ENCODE peak calls at places on chromosomes 3 and 15, in six cellular contexts. Q is HFF-Myc, Y is left ventricle myocardium inferior, T is lower leg skin, D is choroid plexus epithelial cell, G is HepG2. E is an unnamed sample.

GRCh38 chr3:138594150-138594934 is at the start of gene CEP70:
- DNase-seq in D (peak; percentile 98), G (peak; percentile 94), Q (peak; percentile 81), Y (peak; percentile 94), T (peak; percentile 84), E (peak; percentile 91)

GRCh38 chr15:75900577-75900976 is 3.1 kb upstream of the FBXO22 start:
- DNase-seq in G (no peak), Y (no peak), T (no peak), Q (no peak), D (no peak), E (no peak)

GRCh38 chr3:12831582-12831866 is 9.8 kb downstream of the RPL32 start:
- DNase-seq in D (no peak), T (no peak), Y (no peak), G (no peak), Q (no peak), E (no peak)

GRCh38 chr3:85539232-85539631 is 580.4 kb downstream of the CADM2 start:
- DNase-seq in Y (no peak), Q (no peak), G (no peak), D (no peak), T (no peak), E (no peak)

GRCh38 chr3:11655188-11655928 is 11.6 kb upstream of the VGLL4 start:
- DNase-seq in D (no peak), Q (no peak), G (no peak), Y (no peak), T (no peak), E (no peak)

GRCh38 chr3:122786067-122786466 is 7.6 kb downstream of the HSPBAP1 start:
- DNase-seq in Y (no peak), G (peak; percentile 40), T (no peak), Q (peak; percentile 19), D (peak; percentile 80), E (no peak)

GRCh38 chr3:66808891-66809578 is 189.1 kb upstream of the KBTBD8 start:
- DNase-seq in T (no peak), Y (no peak), Q (no peak), D (no peak), G (peak; percentile 79), E (no peak)

GRCh38 chr3:51295625-51296024 is 89.5 kb upstream of the MANF start:
- DNase-seq in D (no peak), G (no peak), Y (no peak), T (no peak), Q (no peak), E (no peak)

GRCh38 chr3:42600958-42601675 is 631 bp downstream of the NKTR start:
- DNase-seq in T (peak; percentile 75), Q (peak; percentile 16), D (peak; percentile 74), G (peak; percentile 16), Y (peak; percentile 72), E (peak; percentile 33)

GRCh38 chr15:70062321-70062956 is 35.3 kb downstream of the TLE3 start:
- DNase-seq in Q (peak; percentile 91), Y (peak; percentile 80), G (no peak), T (peak; percentile 57), D (peak; percentile 94), E (peak; percentile 92)

GRCh38 chr15:50066693-50067092 is 52.3 kb downstream of the ATP8B4 start:
- DNase-seq in Q (no peak), T (no peak), Y (no peak), D (no peak), G (no peak), E (no peak)

GRCh38 chr3:53921296-53921695 is 29.6 kb upstream of the SELENOK start:
- DNase-seq in T (no peak), Q (no peak), D (peak; percentile 47), Y (no peak), G (peak; percentile 21), E (no peak)

GRCh38 chr3:139434764-139435291 is 41.5 kb downstream of the RBP2 start:
- DNase-seq in G (no peak), Y (no peak), T (peak; percentile 54), D (peak; percentile 86), Q (no peak), E (no peak)

GRCh38 chr15:89776274-89777072 is at the start of gene MESP2:
- DNase-seq in Y (peak; percentile 86), G (peak; percentile 67), T (peak; percentile 76), Q (no peak), D (peak; percentile 78), E (peak; percentile 77)
- TF ChIP-seq CTCF in Y (peak; percentile 72), G (peak; percentile 52), T (no peak), Q (peak; percentile 37), D (peak; percentile 40), E (peak; percentile 11)

GRCh38 chr15:61030451-61030850 is 198.7 kb downstream of the RORA start:
- DNase-seq in Y (no peak), Q (no peak), D (no peak), T (no peak), G (no peak), E (no peak)

GRCh38 chr15:61025746-61026256 is 203.3 kb downstream of the RORA start:
- DNase-seq in Y (no peak), D (no peak), G (no peak), Q (no peak), T (no peak), E (no peak)

GRCh38 chr15:61028427-61028826 is 200.7 kb downstream of the RORA start:
- DNase-seq in Q (no peak), G (no peak), T (no peak), D (no peak), Y (no peak), E (no peak)

DNA sequence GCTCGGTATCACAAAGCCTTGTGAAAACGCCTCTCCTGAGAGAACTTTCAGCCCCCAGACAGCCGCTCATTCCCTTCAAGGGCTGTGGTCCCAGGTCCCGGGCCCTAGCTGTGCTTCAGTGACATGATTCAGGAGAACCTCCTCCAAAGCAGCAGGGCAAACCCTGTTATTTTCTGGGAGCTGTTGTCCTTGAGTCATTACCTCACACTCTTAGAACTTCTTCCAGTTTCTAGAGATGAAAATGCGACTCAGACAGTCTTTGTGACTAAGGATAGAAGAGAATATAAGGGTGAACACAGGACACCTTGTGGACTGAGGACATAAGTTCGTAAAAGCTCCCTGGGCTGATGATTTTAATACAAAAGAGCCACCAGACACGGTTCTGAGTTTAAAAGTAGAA is 203.8 kb downstream of the RORA start:
- DNase-seq in Q (no peak), G (no peak), T (no peak), D (no peak), Y (no peak), E (no peak)
- TF ChIP-seq CTCF in Q (no peak), G (no peak), T (no peak), D (no peak), Y (no peak), E (no peak)

GRCh38 chr15:65087411-65087810 is 10.9 kb downstream of the KBTBD13 start:
- DNase-seq in T (no peak), D (peak; percentile 49), Q (no peak), Y (no peak), G (no peak), E (no peak)

GRCh38 chr15:65085207-65085753 is 8.7 kb downstream of the KBTBD13 start:
- DNase-seq in D (no peak), Y (no peak), G (no peak), Q (no peak), T (no peak), E (no peak)

GRCh38 chr15:65086680-65087111 is 10.2 kb downstream of the KBTBD13 start:
- DNase-seq in D (peak; percentile 29), G (no peak), Y (no peak), Q (no peak), T (no peak), E (no peak)

GRCh38 chr15:65084500-65085206 is 8.1 kb downstream of the KBTBD13 start:
- DNase-seq in G (peak; percentile 49), Q (no peak), D (no peak), Y (no peak), T (no peak), E (no peak)

DNA sequence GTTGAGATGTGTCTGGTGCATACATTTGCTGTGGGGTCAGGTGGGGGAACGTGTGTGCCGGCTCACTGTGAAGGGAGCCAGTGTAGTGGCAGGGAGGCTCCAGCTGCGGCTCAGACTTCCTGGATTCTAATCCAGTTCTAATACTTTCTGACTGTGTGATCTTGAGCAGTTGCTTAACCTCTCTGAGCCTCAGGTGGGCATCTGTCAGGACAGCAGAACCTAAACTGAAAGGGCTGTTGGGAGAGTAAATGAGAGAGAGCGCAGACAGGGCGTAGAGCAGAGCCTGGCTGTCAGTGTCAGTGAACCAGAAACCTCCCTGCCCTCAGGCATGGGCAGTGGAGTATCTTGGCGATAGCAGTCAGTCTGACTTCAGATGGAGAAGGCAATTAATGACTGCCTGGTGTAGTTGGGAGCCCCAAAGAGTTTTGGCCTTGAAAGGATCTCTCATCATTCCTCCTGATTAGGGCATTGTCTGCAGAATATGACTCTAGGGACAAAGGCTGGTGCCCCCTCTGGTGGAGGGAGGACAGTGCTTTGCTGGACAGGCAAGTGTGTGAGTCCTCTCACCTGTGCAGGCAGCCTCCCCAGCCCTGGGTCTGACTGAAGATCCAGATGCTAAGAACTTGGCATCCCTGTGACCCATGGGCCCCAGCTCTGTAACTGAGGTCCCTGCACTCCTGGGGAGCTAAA is 9.6 kb downstream of the KBTBD13 start:
- DNase-seq in T (no peak), D (peak; percentile 26), G (peak; percentile 72), Q (no peak), Y (no peak), E (no peak)
- TF ChIP-seq CTCF in T (no peak), D (peak; percentile 61), G (peak; percentile 88), Q (peak; percentile 67), Y (peak; percentile 51), E (no peak)

DNA sequence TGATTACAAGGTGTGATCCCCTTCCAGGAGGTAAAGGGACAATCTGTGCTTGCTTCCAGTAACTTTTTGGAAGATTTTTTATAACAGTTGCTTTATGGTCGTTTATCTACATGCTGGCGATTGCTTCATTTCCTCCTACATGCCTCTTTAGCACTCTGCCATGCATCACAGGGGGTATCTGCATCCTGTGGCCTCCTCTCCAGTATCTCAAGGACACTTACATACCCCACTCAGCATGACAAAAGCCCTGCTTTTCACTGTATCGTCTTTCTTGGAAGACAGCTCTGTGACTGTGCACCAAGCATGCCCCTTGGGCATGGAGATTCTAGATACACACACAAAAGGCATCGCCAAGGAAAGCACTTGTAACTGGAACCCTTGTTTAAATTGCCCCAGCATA is 25.3 kb downstream of the CAPN3 start:
- DNase-seq in Y (no peak), D (no peak), G (no peak), Q (no peak), T (no peak), E (no peak)
- TF ChIP-seq CTCF in Y (no peak), D (no peak), G (no peak), Q (no peak), T (no peak), E (no peak)

GRCh38 chr15:44501768-44502366 is 35.1 kb upstream of the EIF3J start:
- DNase-seq in G (peak; percentile 27), D (peak; percentile 75), Q (peak; percentile 15), T (no peak), Y (no peak), E (no peak)
- TF ChIP-seq CTCF in G (peak; percentile 55), D (peak; percentile 62), Q (peak; percentile 42), T (no peak), Y (peak; percentile 69), E (peak; percentile 55)